ENCODE peak calls at places on chromosome 14, in seven cellular contexts. One of them, this sample, is unnamed. For H3K9me3 and H3K4me1, the result is how much of the 10 kb centered on the place peaks cover.

GRCh38 chr14:93160353-93160801 is 24.3 kb downstream of the MOAP1 start:
- DNase-seq in stomach: no peak
- DNase-seq in PC-9: no peak
- DNase-seq in left ventricle myocardium inferior: no peak
- DNase-seq in lung: no peak
- DNase-seq in A549: peak
- DNase-seq in SJCRH30: peak
- DNase-seq in this sample: no peak

GRCh38 chr14:20652996-20653975 is 11.8 kb upstream of the OR6S1 start:
- DNase-seq in PC-9: no peak
- DNase-seq in SJCRH30: no peak
- DNase-seq in stomach: no peak
- DNase-seq in lung: no peak
- DNase-seq in left ventricle myocardium inferior: no peak
- DNase-seq in A549: peak
- DNase-seq in this sample: no peak

GRCh38 chr14:23727566-23728335 is 91.6 kb downstream of the DHRS2 start:
- DNase-seq in left ventricle myocardium inferior: no peak
- DNase-seq in SJCRH30: peak
- DNase-seq in lung: no peak
- DNase-seq in A549: peak
- DNase-seq in PC-9: peak
- DNase-seq in stomach: no peak
- DNase-seq in this sample: no peak

GRCh38 chr14:92540472-92541048 is 27.0 kb downstream of the RIN3 start:
- DNase-seq in A549: peak
- DNase-seq in lung: peak
- DNase-seq in left ventricle myocardium inferior: peak
- DNase-seq in PC-9: peak
- DNase-seq in SJCRH30: peak
- DNase-seq in stomach: peak
- DNase-seq in this sample: peak

GRCh38 chr14:50062438-50063039 is 53.8 kb downstream of the VCPKMT start:
- DNase-seq in A549: peak
- DNase-seq in left ventricle myocardium inferior: no peak
- DNase-seq in stomach: peak
- DNase-seq in SJCRH30: peak
- DNase-seq in PC-9: peak
- DNase-seq in lung: no peak
- DNase-seq in this sample: no peak

GRCh38 chr14:89807905-89808304 is 146.6 kb downstream of the EFCAB11 start:
- DNase-seq in left ventricle myocardium inferior: no peak
- DNase-seq in lung: no peak
- DNase-seq in SJCRH30: no peak
- DNase-seq in A549: no peak
- DNase-seq in stomach: no peak
- DNase-seq in PC-9: no peak
- DNase-seq in this sample: no peak

GRCh38 chr14:59116984-59117415 is 71.5 kb upstream of the DAAM1 start:
- DNase-seq in stomach: no peak
- DNase-seq in lung: no peak
- DNase-seq in PC-9: no peak
- DNase-seq in left ventricle myocardium inferior: no peak
- DNase-seq in SJCRH30: peak
- DNase-seq in A549: peak
- DNase-seq in this sample: no peak

GRCh38 chr14:95774265-95775160 is 60.6 kb upstream of the TCL1A start:
- DNase-seq in left ventricle myocardium inferior: no peak
- DNase-seq in SJCRH30: peak
- DNase-seq in A549: peak
- DNase-seq in stomach: peak
- DNase-seq in PC-9: peak
- DNase-seq in lung: peak
- DNase-seq in this sample: no peak

GRCh38 chr14:64764641-64765520 is 60.7 kb downstream of the PLEKHG3 start:
- DNase-seq in left ventricle myocardium inferior: peak
- DNase-seq in PC-9: peak
- DNase-seq in SJCRH30: peak
- DNase-seq in stomach: peak
- DNase-seq in lung: peak
- DNase-seq in A549: peak
- DNase-seq in this sample: peak

GRCh38 chr14:69349091-69349777 is 48.9 kb downstream of the ERH start:
- DNase-seq in SJCRH30: no peak
- DNase-seq in A549: no peak
- DNase-seq in PC-9: no peak
- DNase-seq in lung: no peak
- DNase-seq in stomach: no peak
- DNase-seq in left ventricle myocardium inferior: no peak
- DNase-seq in this sample: no peak

GRCh38 chr14:80483331-80483730 is 272.0 kb upstream of the DIO2 start:
- DNase-seq in lung: no peak
- DNase-seq in SJCRH30: no peak
- DNase-seq in A549: no peak
- DNase-seq in PC-9: no peak
- DNase-seq in left ventricle myocardium inferior: no peak
- DNase-seq in stomach: no peak
- DNase-seq in this sample: no peak

GRCh38 chr14:92173668-92174067 is 51.9 kb downstream of the CPSF2 start:
- DNase-seq in lung: no peak
- DNase-seq in PC-9: no peak
- DNase-seq in SJCRH30: no peak
- DNase-seq in stomach: no peak
- DNase-seq in A549: no peak
- DNase-seq in left ventricle myocardium inferior: no peak
- DNase-seq in this sample: no peak

GRCh38 chr14:59283380-59283779 is 94.9 kb downstream of the DAAM1 start:
- DNase-seq in stomach: no peak
- DNase-seq in lung: no peak
- DNase-seq in PC-9: no peak
- DNase-seq in left ventricle myocardium inferior: no peak
- DNase-seq in SJCRH30: no peak
- DNase-seq in A549: no peak
- DNase-seq in this sample: no peak

GRCh38 chr14:69612014-69612758 is 790 bp downstream of the SUSD6 start:
- DNase-seq in left ventricle myocardium inferior: peak
- DNase-seq in SJCRH30: peak
- DNase-seq in stomach: no peak
- DNase-seq in lung: no peak
- DNase-seq in PC-9: peak
- DNase-seq in A549: peak
- DNase-seq in this sample: peak

GRCh38 chr14:91873476-91874265 is 6.3 kb upstream of the TC2N start:
- DNase-seq in stomach: peak
- DNase-seq in A549: no peak
- DNase-seq in PC-9: no peak
- DNase-seq in SJCRH30: peak
- DNase-seq in lung: no peak
- DNase-seq in left ventricle myocardium inferior: no peak
- DNase-seq in this sample: no peak

GRCh38 chr14:34409721-34410120 is 52.3 kb downstream of the SPTSSA start:
- DNase-seq in stomach: no peak
- DNase-seq in SJCRH30: no peak
- DNase-seq in lung: no peak
- DNase-seq in PC-9: no peak
- DNase-seq in left ventricle myocardium inferior: no peak
- DNase-seq in A549: no peak
- DNase-seq in this sample: no peak

GRCh38 chr14:30330452-30330851 is 228.5 kb upstream of the G2E3 start:
- DNase-seq in lung: no peak
- DNase-seq in stomach: no peak
- DNase-seq in A549: no peak
- DNase-seq in PC-9: no peak
- DNase-seq in left ventricle myocardium inferior: no peak
- DNase-seq in SJCRH30: peak
- DNase-seq in this sample: no peak

GRCh38 chr14:61145903-61146411 is 135.2 kb downstream of the TMEM30B start:
- DNase-seq in SJCRH30: peak
- DNase-seq in left ventricle myocardium inferior: no peak
- DNase-seq in PC-9: no peak
- DNase-seq in A549: no peak
- DNase-seq in lung: peak
- DNase-seq in stomach: no peak
- DNase-seq in this sample: no peak

GRCh38 chr14:62776300-62776699 is 269.0 kb downstream of the KCNH5 start:
- DNase-seq in left ventricle myocardium inferior: no peak
- DNase-seq in lung: no peak
- DNase-seq in A549: no peak
- DNase-seq in PC-9: no peak
- DNase-seq in SJCRH30: no peak
- DNase-seq in stomach: no peak
- DNase-seq in this sample: no peak

GRCh38 chr14:54881235-54881760 is 21.3 kb downstream of the GCH1 start:
- DNase-seq in lung: no peak
- DNase-seq in SJCRH30: no peak
- DNase-seq in stomach: no peak
- DNase-seq in PC-9: no peak
- DNase-seq in A549: no peak
- DNase-seq in left ventricle myocardium inferior: no peak
- DNase-seq in this sample: no peak

GRCh38 chr14:27528328-27528727 is 930.5 kb upstream of the NOVA1 start:
- DNase-seq in left ventricle myocardium inferior: no peak
- DNase-seq in lung: no peak
- DNase-seq in SJCRH30: peak
- DNase-seq in PC-9: no peak
- DNase-seq in A549: peak
- DNase-seq in stomach: no peak
- DNase-seq in this sample: no peak

GRCh38 chr14:67457782-67458181 is 30.7 kb downstream of the TMEM229B start:
- DNase-seq in SJCRH30: peak
- DNase-seq in lung: no peak
- DNase-seq in left ventricle myocardium inferior: peak
- DNase-seq in PC-9: peak
- DNase-seq in A549: no peak
- DNase-seq in stomach: peak
- DNase-seq in this sample: no peak
- H3K9me3 ChIP-seq in SJCRH30: under half
- H3K9me3 ChIP-seq in lung: under half
- H3K9me3 ChIP-seq in left ventricle myocardium inferior: under half
- H3K9me3 ChIP-seq in PC-9: under half
- H3K9me3 ChIP-seq in A549: under half
- H3K9me3 ChIP-seq in stomach: under half
- H3K9me3 ChIP-seq in this sample: under half

GRCh38 chr14:94751321-94751720 is 18.6 kb downstream of the GSC start:
- DNase-seq in A549: no peak
- DNase-seq in lung: no peak
- DNase-seq in stomach: no peak
- DNase-seq in left ventricle myocardium inferior: no peak
- DNase-seq in SJCRH30: no peak
- DNase-seq in PC-9: no peak
- DNase-seq in this sample: no peak
- H3K4me3 ChIP-seq in A549: no peak
- H3K4me3 ChIP-seq in lung: no peak
- H3K4me3 ChIP-seq in stomach: no peak
- H3K4me3 ChIP-seq in left ventricle myocardium inferior: no peak
- H3K4me3 ChIP-seq in SJCRH30: no peak
- H3K4me3 ChIP-seq in PC-9: no peak
- H3K4me3 ChIP-seq in this sample: no peak

GRCh38 chr14:75452900-75453816 is 25.3 kb downstream of the JDP2 start:
- DNase-seq in lung: peak
- DNase-seq in SJCRH30: peak
- DNase-seq in left ventricle myocardium inferior: peak
- DNase-seq in stomach: no peak
- DNase-seq in A549: peak
- DNase-seq in PC-9: peak
- DNase-seq in this sample: no peak

GRCh38 chr14:75453817-75454434 is 26.1 kb downstream of the JDP2 start:
- DNase-seq in lung: no peak
- DNase-seq in PC-9: no peak
- DNase-seq in A549: no peak
- DNase-seq in left ventricle myocardium inferior: no peak
- DNase-seq in SJCRH30: no peak
- DNase-seq in stomach: no peak
- DNase-seq in this sample: no peak

GRCh38 chr14:75450381-75451276 is 22.8 kb downstream of the JDP2 start:
- DNase-seq in A549: no peak
- DNase-seq in SJCRH30: peak
- DNase-seq in stomach: peak
- DNase-seq in left ventricle myocardium inferior: peak
- DNase-seq in PC-9: peak
- DNase-seq in lung: peak
- DNase-seq in this sample: peak

GRCh38 chr14:75449703-75450102 is 21.9 kb downstream of the JDP2 start:
- DNase-seq in left ventricle myocardium inferior: no peak
- DNase-seq in A549: no peak
- DNase-seq in stomach: no peak
- DNase-seq in PC-9: peak
- DNase-seq in SJCRH30: no peak
- DNase-seq in lung: no peak
- DNase-seq in this sample: no peak

DNA sequence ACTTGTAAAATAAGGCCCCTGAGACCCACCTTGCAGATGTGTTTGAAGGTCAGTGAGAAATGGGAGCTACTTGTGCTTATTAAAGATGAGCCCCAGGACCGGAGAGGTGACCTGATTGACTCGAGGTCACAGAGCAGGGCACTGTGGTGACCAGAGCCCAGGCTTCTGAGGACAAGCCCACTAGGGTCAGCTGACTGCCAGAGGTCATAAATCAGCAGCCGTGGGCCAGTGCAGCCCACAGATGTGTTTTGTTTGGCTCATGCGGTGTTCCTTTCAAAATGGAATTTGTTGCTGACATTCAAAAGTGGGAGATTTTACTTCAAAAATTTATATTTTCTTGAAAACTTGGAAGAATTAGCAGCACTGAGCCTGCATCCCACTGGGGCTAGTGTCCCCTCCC is 24.5 kb downstream of the JDP2 start:
- DNase-seq in PC-9: no peak
- DNase-seq in SJCRH30: no peak
- DNase-seq in left ventricle myocardium inferior: peak
- DNase-seq in lung: no peak
- DNase-seq in stomach: no peak
- DNase-seq in A549: no peak
- DNase-seq in this sample: peak
- H3K4me1 ChIP-seq in PC-9: half or more
- H3K4me1 ChIP-seq in SJCRH30: under half
- H3K4me1 ChIP-seq in left ventricle myocardium inferior: half or more
- H3K4me1 ChIP-seq in lung: under half
- H3K4me1 ChIP-seq in stomach: half or more
- H3K4me1 ChIP-seq in A549: half or more
- H3K4me1 ChIP-seq in this sample: half or more

GRCh38 chr14:68306934-68307758 is 485.7 kb downstream of the ZFP36L1 start:
- DNase-seq in left ventricle myocardium inferior: no peak
- DNase-seq in lung: no peak
- DNase-seq in A549: no peak
- DNase-seq in PC-9: peak
- DNase-seq in stomach: peak
- DNase-seq in SJCRH30: no peak
- DNase-seq in this sample: no peak

GRCh38 chr14:68308695-68309094 is 484.2 kb downstream of the ZFP36L1 start:
- DNase-seq in PC-9: no peak
- DNase-seq in lung: no peak
- DNase-seq in SJCRH30: no peak
- DNase-seq in stomach: no peak
- DNase-seq in A549: no peak
- DNase-seq in left ventricle myocardium inferior: no peak
- DNase-seq in this sample: no peak

GRCh38 chr14:68309121-68309520 is 483.7 kb downstream of the ZFP36L1 start:
- DNase-seq in PC-9: no peak
- DNase-seq in A549: no peak
- DNase-seq in SJCRH30: no peak
- DNase-seq in stomach: no peak
- DNase-seq in left ventricle myocardium inferior: no peak
- DNase-seq in lung: no peak
- DNase-seq in this sample: no peak

GRCh38 chr14:68306265-68306933 is 486.5 kb downstream of the ZFP36L1 start:
- DNase-seq in left ventricle myocardium inferior: no peak
- DNase-seq in PC-9: no peak
- DNase-seq in A549: no peak
- DNase-seq in stomach: no peak
- DNase-seq in SJCRH30: no peak
- DNase-seq in lung: no peak
- DNase-seq in this sample: no peak

GRCh38 chr14:68307769-68308168 is 485.1 kb downstream of the ZFP36L1 start:
- DNase-seq in lung: no peak
- DNase-seq in A549: no peak
- DNase-seq in PC-9: no peak
- DNase-seq in SJCRH30: no peak
- DNase-seq in left ventricle myocardium inferior: no peak
- DNase-seq in stomach: no peak
- DNase-seq in this sample: no peak
- H3K9me3 ChIP-seq in lung: under half
- H3K9me3 ChIP-seq in A549: under half
- H3K9me3 ChIP-seq in PC-9: under half
- H3K9me3 ChIP-seq in SJCRH30: under half
- H3K9me3 ChIP-seq in left ventricle myocardium inferior: under half
- H3K9me3 ChIP-seq in stomach: under half
- H3K9me3 ChIP-seq in this sample: under half

This sample was measured in right lobe of liver.